ENCODE peak calls at places on chromosomes 1 and 21, in nine cellular contexts. A, O, B, J, T, K, F, Z and D are unnamed samples.

GRCh38 chr21:36491191-36491916 is 11.4 kb upstream of the CLDN14 start:
- DNase-seq in A (no peak), F (no peak), K (no peak), O (no peak), B (no peak), T (no peak), Z (no peak), J (no peak), D (no peak)

GRCh38 chr1:26814893-26815292 is 11.6 kb upstream of the ZDHHC18 start:
- DNase-seq in K (no peak), B (no peak), O (no peak), F (no peak), T (no peak), A (no peak), J (no peak), Z (no peak), D (no peak)

GRCh38 chr1:116537439-116537838 is 33.4 kb downstream of the CD58 start:
- DNase-seq in B (no peak), A (no peak), J (peak; percentile 14), Z (no peak), T (no peak), K (no peak), O (no peak), F (no peak), D (no peak)

GRCh38 chr1:53371851-53372250 is 44.0 kb upstream of the LRP8 start:
- DNase-seq in T (peak; percentile 41), A (no peak), Z (no peak), O (no peak), K (no peak), J (no peak), F (peak; percentile 12), B (no peak), D (no peak)

GRCh38 chr1:16464917-16465625 is 24.5 kb downstream of the NECAP2 start:
- DNase-seq in Z (no peak), O (no peak), A (no peak), B (no peak), T (no peak), K (no peak), J (no peak), F (no peak), D (no peak)

GRCh38 chr1:12001996-12002493 is 17.3 kb upstream of the MIIP start:
- DNase-seq in J (peak; percentile 21), T (no peak), F (no peak), B (no peak), A (no peak), Z (no peak), O (no peak), K (no peak), D (peak; percentile 78)

GRCh38 chr21:29613021-29613420 is 314.3 kb downstream of the BACH1 start:
- DNase-seq in K (no peak), Z (no peak), F (no peak), J (no peak), B (no peak), O (no peak), A (no peak), T (no peak), D (no peak)

GRCh38 chr1:28290851-28291250 is 31.5 kb downstream of the SESN2 start:
- DNase-seq in Z (no peak), B (no peak), O (no peak), T (no peak), K (no peak), F (no peak), A (no peak), J (no peak), D (no peak)

GRCh38 chr1:45299981-45300668 is 26.6 kb upstream of the HPDL start:
- DNase-seq in Z (no peak), B (no peak), F (peak; percentile 70), J (peak; percentile 73), K (peak; percentile 70), O (peak; percentile 57), A (peak; percentile 83), T (no peak), D (peak; percentile 34)

GRCh38 chr1:3060601-3061551 is 8.1 kb upstream of the PRDM16 start:
- DNase-seq in B (no peak), T (peak; percentile 74), J (no peak), O (no peak), K (no peak), F (no peak), Z (peak; percentile 38), A (no peak), D (no peak)

GRCh38 chr1:179127163-179127895 is 45.5 kb downstream of the TOR3A start:
- DNase-seq in O (no peak), K (no peak), Z (no peak), J (no peak), B (no peak), F (no peak), A (peak; percentile 77), T (no peak), D (no peak)
- H3K4me3 ChIP-seq in O (no peak overlapping the region), K (no peak overlapping the region), Z (no peak overlapping the region), J (no peak overlapping the region), B (no peak overlapping the region), F (no peak overlapping the region), A (no peak overlapping the region), T (no peak overlapping the region), D (no peak overlapping the region)

GRCh38 chr21:42071146-42071737 is at the start of gene UMODL1:
- DNase-seq in J (no peak), Z (no peak), T (no peak), A (no peak), O (no peak), K (no peak), B (no peak), F (no peak), D (no peak)

GRCh38 chr21:42079939-42080787 is 9.0 kb downstream of the UMODL1 start:
- DNase-seq in F (no peak), K (no peak), J (no peak), A (no peak), Z (no peak), T (no peak), B (no peak), O (no peak), D (no peak)

GRCh38 chr21:42079008-42079938 is 8.2 kb downstream of the UMODL1 start:
- DNase-seq in K (no peak), T (no peak), O (no peak), A (no peak), Z (no peak), B (no peak), F (no peak), J (no peak), D (no peak)

GRCh38 chr21:42073140-42074099 is 2.3 kb downstream of the UMODL1 start:
- DNase-seq in J (no peak), K (no peak), Z (no peak), B (no peak), F (no peak), A (no peak), T (no peak), O (no peak), D (peak; percentile 20)

GRCh38 chr21:42075686-42076471 is 4.8 kb downstream of the UMODL1 start:
- DNase-seq in A (no peak), J (no peak), O (no peak), F (no peak), K (no peak), Z (no peak), B (no peak), T (no peak), D (no peak)
- TF ChIP-seq POLR2A in A (no peak), J (no peak), O (no peak), F (no peak), K (no peak), Z (no peak), B (no peak), T (no peak), D (no peak)

GRCh38 chr1:201774224-201774982 is 54.6 kb upstream of the IPO9 start:
- DNase-seq in B (no peak), F (no peak), J (no peak), O (no peak), K (no peak), A (no peak), T (no peak), Z (no peak), D (no peak)

GRCh38 chr1:201774983-201775344 is 54.0 kb upstream of the IPO9 start:
- DNase-seq in A (no peak), O (no peak), K (no peak), B (no peak), Z (no peak), J (no peak), T (no peak), F (no peak), D (no peak)

GRCh38 chr1:201775380-201775779 is 53.6 kb upstream of the IPO9 start:
- DNase-seq in Z (no peak), J (no peak), O (no peak), A (no peak), K (no peak), F (peak; percentile 46), B (no peak), T (no peak), D (no peak)

GRCh38 chr1:201772178-201772577 is 56.8 kb upstream of the IPO9 start:
- DNase-seq in O (no peak), B (no peak), A (no peak), J (no peak), F (no peak), T (no peak), K (no peak), Z (no peak), D (no peak)

GRCh38 chr1:201773764-201774163 is 55.2 kb upstream of the IPO9 start:
- DNase-seq in B (no peak), O (no peak), F (no peak), K (no peak), A (peak; percentile 77), Z (no peak), T (no peak), J (no peak), D (no peak)
- H3K27ac ChIP-seq in B (no peak overlapping the region), O (no peak overlapping the region), F (no peak overlapping the region), K (no peak overlapping the region), A (peak overlapping the region; percentile 70), Z (no peak overlapping the region), T (no peak overlapping the region), J (no peak overlapping the region), D (peak overlapping the region; percentile 48)

GRCh38 chr1:174159253-174160108 is at the start of gene RABGAP1L:
- DNase-seq in J (peak; percentile 94), B (peak; percentile 55), A (peak; percentile 96), T (peak; percentile 96), K (peak; percentile 92), Z (peak; percentile 91), O (peak; percentile 93), F (peak; percentile 96), D (peak; percentile 96)

GRCh38 chr1:174160109-174160473 is 771 bp downstream of the RABGAP1L start:
- DNase-seq in O (peak; percentile 33), F (peak; percentile 37), T (peak; percentile 81), K (peak; percentile 55), A (peak; percentile 32), B (no peak), Z (no peak), J (peak; percentile 11), D (peak; percentile 73)

GRCh38 chr1:174161813-174162212 is 2.5 kb downstream of the RABGAP1L start:
- DNase-seq in B (no peak), J (no peak), K (no peak), Z (no peak), T (no peak), O (no peak), F (no peak), A (no peak), D (no peak)

GRCh38 chr1:174158767-174159252 is 510 bp upstream of the RABGAP1L start:
- DNase-seq in O (no peak), K (no peak), B (no peak), Z (no peak), J (no peak), A (no peak), F (no peak), T (no peak), D (no peak)

DNA sequence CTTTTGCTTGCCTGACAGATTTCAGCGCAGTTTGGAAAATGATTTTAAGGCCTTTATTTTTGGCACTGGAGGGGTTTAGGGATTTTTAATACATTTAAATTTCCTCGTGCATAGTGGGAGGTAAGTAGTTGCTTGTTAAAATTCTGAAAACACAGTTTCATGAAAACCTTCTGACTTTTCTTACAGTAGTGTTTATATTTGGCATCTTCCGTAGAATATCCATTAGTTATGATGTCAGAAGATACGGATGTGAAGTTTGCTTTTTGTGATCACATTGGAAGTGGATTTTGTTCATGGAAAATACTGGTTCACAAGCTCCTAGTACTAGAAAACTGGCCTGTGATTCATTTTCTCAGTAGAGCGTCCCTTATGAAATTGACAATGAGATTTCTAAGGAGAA is 1.3 kb downstream of the RABGAP1L start:
- DNase-seq in J (no peak), Z (no peak), A (no peak), B (no peak), T (no peak), F (no peak), K (no peak), O (no peak), D (no peak)
- H3K4me3 ChIP-seq in J (peak overlapping the region; percentile 93), Z (peak overlapping the region; percentile 84), A (no peak overlapping the region), B (peak overlapping the region; percentile 91), T (peak overlapping the region; percentile 99), F (peak overlapping the region; percentile 81), K (no peak overlapping the region), O (peak overlapping the region; percentile 95), D (peak overlapping the region; percentile 92)